ENCODE peak calls at places on chromosomes 4 and X, in eight cellular contexts. E is epithelial cell of esophagus; P is psoas muscle; Q is MCF 10A; C is foreskin fibroblast; I is GM13976; T is activated CD4-positive, CD25-positive, alpha-beta regulatory T cell treated with anti-CD3 and anti-CD28 coated beads, Interleukin-2, amount 50 U/mL, for 72 hours; F is midbrain. H is an unnamed sample.

GRCh38 chr4:5924466-5925125 is 31.7 kb upstream of the CRMP1 start:
- DNase-seq in E (no peak), P (no peak), Q (no peak), C (no peak), I (no peak), T (no peak), F (no peak), H (no peak)

GRCh38 chr4:45985038-45985437 is 138.8 kb downstream of the GABRG1 start:
- DNase-seq in E (no peak), P (no peak), Q (no peak), C (no peak), I (no peak), T (no peak), F (no peak), H (no peak)

GRCh38 chr4:94689155-94689554 is 68.6 kb upstream of the BMPR1B start:
- DNase-seq in E (no peak), P (no peak), Q (no peak), C (no peak), I (no peak), T (no peak), F (no peak), H (no peak)

GRCh38 chr4:147853706-147854105 is 121.8 kb downstream of the ARHGAP10 start:
- DNase-seq in E (no peak), P (no peak), Q (no peak), C (peak), I (no peak), T (no peak), F (no peak), H (no peak)

GRCh38 chr4:132180020-132180427 is 969.1 kb upstream of the PCDH10 start:
- DNase-seq in E (peak), P (no peak), Q (peak), C (peak), I (no peak), T (no peak), F (no peak), H (no peak)

GRCh38 chrX:95505721-95506120 is 1178.9 kb upstream of the DIAPH2 start:
- DNase-seq in E (peak), P (no peak), Q (peak), C (peak), I (no peak), T (no peak), F (no peak), H (no peak)

GRCh38 chr4:80069108-80069836 is 3.8 kb downstream of the ANTXR2 start:
- DNase-seq in E (no peak), P (no peak), Q (peak), C (peak), I (no peak), T (no peak), F (no peak), H (no peak)

GRCh38 chrX:139766545-139766983 is 58.6 kb upstream of the MCF2 start:
- DNase-seq in E (no peak), P (no peak), Q (no peak), C (no peak), I (no peak), T (no peak), F (no peak), H (no peak)

GRCh38 chr4:3262208-3263052 is 13.5 kb downstream of the MSANTD1 start:
- DNase-seq in E (no peak), P (peak), Q (no peak), C (no peak), I (no peak), T (peak), F (no peak), H (no peak)

GRCh38 chr4:3267576-3268394 is 18.8 kb downstream of the MSANTD1 start:
- DNase-seq in E (no peak), P (peak), Q (no peak), C (no peak), I (peak), T (no peak), F (no peak), H (no peak)

GRCh38 chr4:64756016-64756415 is 346.8 kb upstream of the TECRL start:
- DNase-seq in E (peak), P (no peak), Q (peak), C (no peak), I (no peak), T (no peak), F (no peak), H (no peak)

GRCh38 chr4:5292091-5292490 is 240.8 kb downstream of the STK32B start:
- DNase-seq in E (no peak), P (no peak), Q (no peak), C (no peak), I (no peak), T (no peak), F (no peak), H (no peak)

H was measured in gastrocnemius medialis.